ENCODE peak calls at places on chromosome 10, in six cellular contexts. Q, N, A, O, W and E are unnamed samples.
A peak's percentile ranks its signal among the peaks of the same experiment; 100 is the strongest.

GRCh38 chr10:102407641-102407943 is 11.0 kb downstream of the PSD start:
- DNase-seq in Q (no peak), N (no peak), A (no peak), O (no peak), W (no peak), E (no peak)

GRCh38 chr10:11424456-11425287 is 186.8 kb downstream of the USP6NL start:
- DNase-seq in Q (no peak), N (peak; percentile 74), A (peak; percentile 38), O (no peak), W (peak; percentile 28), E (no peak)

GRCh38 chr10:19945275-19945674 is 129.0 kb downstream of the PLXDC2 start:
- DNase-seq in Q (no peak), N (no peak), A (peak; percentile 49), O (no peak), W (no peak), E (no peak)

GRCh38 chr10:48703776-48704555 is 19.3 kb downstream of the WDFY4 start:
- DNase-seq in Q (no peak), N (no peak), A (no peak), O (no peak), W (no peak), E (no peak)

GRCh38 chr10:88439932-88440331 is 143.2 kb downstream of the RNLS start:
- DNase-seq in Q (no peak), N (no peak), A (no peak), O (no peak), W (no peak), E (no peak)

GRCh38 chr10:72740526-72740925 is 48.6 kb downstream of the MCU start:
- DNase-seq in Q (no peak), N (peak; percentile 33), A (no peak), O (peak; percentile 68), W (peak; percentile 51), E (no peak)

GRCh38 chr10:97075421-97075820 is 110.3 kb downstream of the SLIT1 start:
- DNase-seq in Q (no peak), N (no peak), A (no peak), O (no peak), W (no peak), E (no peak)

GRCh38 chr10:12908773-12909172 is 92.7 kb downstream of the CCDC3 start:
- DNase-seq in Q (no peak), N (no peak), A (no peak), O (no peak), W (no peak), E (peak; percentile 82)

DNA sequence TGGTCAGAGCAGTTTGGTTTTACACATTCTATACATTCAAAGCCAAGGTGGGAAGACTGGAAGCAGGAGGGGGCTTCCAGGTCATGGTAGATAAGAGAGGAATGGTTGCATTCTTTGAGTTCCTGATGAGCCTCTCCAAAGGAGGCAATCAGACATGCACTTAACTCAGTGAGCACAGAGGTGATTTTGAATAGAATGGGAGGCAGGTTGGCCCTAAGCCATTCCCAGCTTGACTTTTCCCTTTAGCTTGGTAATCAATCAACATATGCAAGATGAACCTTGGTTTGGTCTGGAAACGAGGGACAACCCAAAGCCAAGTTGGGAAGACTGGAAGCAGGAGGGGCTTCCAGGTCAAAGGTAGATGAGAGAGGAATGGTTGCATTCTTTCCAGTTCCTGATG is 31.4 kb downstream of the TCERG1L start:
- DNase-seq in Q (no peak), N (no peak), A (no peak), O (no peak), W (no peak), E (no peak)
- H3K9me3 ChIP-seq in Q (no peaks in the 10 kb centered on the region), N (no peaks in the 10 kb centered on the region), A (no peaks in the 10 kb centered on the region), O (no peaks in the 10 kb centered on the region), W (no peaks in the 10 kb centered on the region), E (peaks cover 3% of the 10 kb centered on the region)

GRCh38 chr10:987906-988666 is at the start of gene GTPBP4:
- DNase-seq in Q (peak; percentile 79), N (peak; percentile 98), A (peak; percentile 99), O (peak; percentile 99), W (peak; percentile 98), E (peak; percentile 100)
- TF ChIP-seq EP300 in Q (peak; percentile 3), N (no peak), A (peak; percentile 19), O (no peak), W (peak; percentile 36), E (no peak)

DNA sequence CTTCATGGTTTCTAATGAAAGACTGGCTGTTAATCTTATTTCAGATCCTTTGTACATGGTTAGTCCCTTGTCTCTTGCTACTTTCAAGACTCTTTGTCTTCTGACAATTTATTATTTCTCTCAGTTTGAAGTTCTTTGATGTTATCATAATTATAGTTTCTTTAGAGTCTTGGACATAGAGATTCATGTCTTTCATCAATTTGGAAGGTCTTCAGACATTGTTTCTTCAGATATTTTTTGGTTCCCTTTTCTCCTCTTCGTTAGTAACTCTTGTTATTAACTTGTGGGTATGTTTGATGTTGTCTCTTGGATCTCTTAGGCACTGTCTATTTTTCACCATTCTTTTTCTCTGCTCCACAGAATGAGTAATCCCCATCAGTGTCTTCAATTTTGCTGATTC is 8.8 kb downstream of the ZNF37A start:
- DNase-seq in Q (no peak), N (no peak), A (no peak), O (no peak), W (no peak), E (no peak)
- H3K9me3 ChIP-seq in Q (peaks cover 37% of the 10 kb centered on the region), N (peaks cover 62% of the 10 kb centered on the region), A (peaks cover 3% of the 10 kb centered on the region), O (peaks cover 59% of the 10 kb centered on the region), W (peaks cover 56% of the 10 kb centered on the region), E (peaks cover 11% of the 10 kb centered on the region)

GRCh38 chr10:100890696-100891271 is 22.0 kb upstream of the SLF2 start:
- DNase-seq in Q (no peak), N (peak; percentile 75), A (no peak), O (no peak), W (no peak), E (peak; percentile 66)
- TF ChIP-seq EP300 in Q (no peak), N (no peak), A (no peak), O (no peak), W (no peak), E (no peak)

DNA sequence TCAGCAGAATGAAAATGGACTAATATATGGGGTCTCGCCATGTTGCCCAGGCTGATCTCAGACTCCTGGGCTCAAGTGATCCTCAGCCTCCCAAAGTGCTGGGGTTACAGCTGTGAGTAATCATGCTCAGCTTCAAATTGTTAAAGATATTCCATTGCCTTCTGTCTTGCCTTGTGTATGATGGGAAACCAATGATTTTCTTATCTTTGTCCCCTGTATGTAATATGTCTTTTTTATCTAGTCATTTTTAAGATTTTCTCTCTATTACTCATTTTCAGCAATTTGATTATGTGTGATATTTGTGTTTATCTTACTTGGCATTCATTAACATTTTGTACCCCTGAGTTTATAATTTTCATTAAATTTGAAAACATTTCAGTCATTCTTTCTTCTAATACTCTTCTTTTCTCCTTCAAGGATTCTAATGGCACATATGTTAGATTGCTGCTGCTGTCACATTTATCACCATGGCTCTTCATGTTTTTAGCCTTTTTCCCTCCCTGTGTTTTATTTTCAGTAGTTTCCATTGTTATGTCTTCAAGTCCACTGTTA is 12.6 kb downstream of the LYZL1 start:
- DNase-seq in Q (no peak), N (no peak), A (no peak), O (no peak), W (no peak), E (no peak)
- H3K9me3 ChIP-seq in Q (peaks cover 22% of the 10 kb centered on the region), N (peaks cover 61% of the 10 kb centered on the region), A (no peaks in the 10 kb centered on the region), O (peaks cover 7% of the 10 kb centered on the region), W (peaks cover 15% of the 10 kb centered on the region), E (peaks cover 33% of the 10 kb centered on the region)